ENCODE peak calls at places on chromosomes 1 and 21, in five cellular contexts. H is OCI-LY7, F is H9, J is A549, U is neural progenitor cell. Q is an unnamed sample.

GRCh38 chr1:85952460-85952859 is 204.1 kb downstream of the COL24A1 start:
- DNase-seq in H (no peak), F (no peak), J (no peak), U (no peak), Q (no peak)

GRCh38 chr1:36539526-36539925 is 56.8 kb upstream of the CSF3R start:
- DNase-seq in H (no peak), F (peak; percentile 18), J (no peak), U (no peak), Q (no peak)

GRCh38 chr1:156826596-156826995 is 9.9 kb upstream of the SH2D2A start:
- DNase-seq in H (no peak), F (no peak), J (no peak), U (no peak), Q (no peak)

GRCh38 chr1:77548285-77548684 is 134.2 kb downstream of the ZZZ3 start:
- DNase-seq in H (no peak), F (no peak), J (no peak), U (peak; percentile 11), Q (no peak)

GRCh38 chr1:204493882-204494280 is 724 bp downstream of the PIK3C2B start:
- DNase-seq in H (peak; percentile 69), F (no peak), J (peak; percentile 58), U (peak; percentile 64), Q (peak; percentile 51)

GRCh38 chr1:56852478-56852877 is 2.1 kb upstream of the C8A start:
- DNase-seq in H (no peak), F (no peak), J (no peak), U (no peak), Q (no peak)

GRCh38 chr1:58982259-58982998 is 198.6 kb upstream of the JUN start:
- DNase-seq in H (no peak), F (no peak), J (no peak), U (peak; percentile 22), Q (no peak)

GRCh38 chr1:115138271-115138670 is 49.0 kb upstream of the TSPAN2 start:
- DNase-seq in H (no peak), F (no peak), J (no peak), U (no peak), Q (no peak)

GRCh38 chr1:9805006-9805526 is 18.7 kb downstream of the CLSTN1 start:
- DNase-seq in H (no peak), F (no peak), J (no peak), U (no peak), Q (no peak)

GRCh38 chr1:76928511-76928910 is 61.2 kb downstream of the ST6GALNAC5 start:
- DNase-seq in H (no peak), F (no peak), J (no peak), U (no peak), Q (no peak)

GRCh38 chr1:3907031-3907534 is 7.0 kb upstream of the C1orf174 start:
- DNase-seq in H (peak; percentile 77), F (no peak), J (no peak), U (peak; percentile 39), Q (peak; percentile 34)

GRCh38 chr1:194640322-194640721 is 1453.9 kb upstream of the B3GALT2 start:
- DNase-seq in H (no peak), F (no peak), J (no peak), U (no peak), Q (no peak)

GRCh38 chr1:951364-951763 is 7.7 kb downstream of the NOC2L start:
- DNase-seq in H (no peak), F (peak; percentile 53), J (no peak), U (peak; percentile 58), Q (peak; percentile 75)

GRCh38 chr1:222814536-222815366 is at the start of gene DISP1:
- DNase-seq in H (peak; percentile 83), F (peak; percentile 82), J (peak; percentile 74), U (peak; percentile 91), Q (peak; percentile 88)

GRCh38 chr1:26584022-26584485 is 54.5 kb downstream of the RPS6KA1 start:
- DNase-seq in H (peak; percentile 37), F (peak; percentile 70), J (peak; percentile 15), U (peak; percentile 38), Q (peak; percentile 77)

GRCh38 chr1:17119744-17120482 is 662 bp upstream of the PADI2 start:
- DNase-seq in H (peak; percentile 36), F (peak; percentile 58), J (no peak), U (peak; percentile 39), Q (peak; percentile 78)

GRCh38 chr1:157399984-157400382 is 152.3 kb downstream of the FCRL5 start:
- DNase-seq in H (no peak), F (no peak), J (no peak), U (no peak), Q (no peak)

GRCh38 chr1:224407546-224408293 is 26.9 kb downstream of the WDR26 start:
- DNase-seq in H (no peak), F (no peak), J (no peak), U (no peak), Q (no peak)

GRCh38 chr1:208461680-208462079 is 217.5 kb upstream of the PLXNA2 start:
- DNase-seq in H (no peak), F (no peak), J (peak; percentile 7), U (peak; percentile 33), Q (peak; percentile 68)

GRCh38 chr21:37687001-37687400 is 229.3 kb downstream of the KCNJ6 start:
- DNase-seq in H (no peak), F (no peak), J (no peak), U (no peak), Q (peak; percentile 27)

GRCh38 chr1:150528196-150528595 is 12.6 kb downstream of the FALEC start:
- DNase-seq in H (no peak), F (no peak), J (no peak), U (no peak), Q (no peak)

GRCh38 chr1:150525348-150525747 is 9.8 kb downstream of the FALEC start:
- DNase-seq in H (no peak), F (no peak), J (no peak), U (no peak), Q (no peak)

GRCh38 chr1:150530491-150531159 is 15.1 kb downstream of the FALEC start:
- DNase-seq in H (no peak), F (no peak), J (no peak), U (no peak), Q (no peak)

GRCh38 chr1:150532860-150533259 is 16.3 kb upstream of the ADAMTSL4 start:
- DNase-seq in H (no peak), F (no peak), J (no peak), U (no peak), Q (no peak)

DNA sequence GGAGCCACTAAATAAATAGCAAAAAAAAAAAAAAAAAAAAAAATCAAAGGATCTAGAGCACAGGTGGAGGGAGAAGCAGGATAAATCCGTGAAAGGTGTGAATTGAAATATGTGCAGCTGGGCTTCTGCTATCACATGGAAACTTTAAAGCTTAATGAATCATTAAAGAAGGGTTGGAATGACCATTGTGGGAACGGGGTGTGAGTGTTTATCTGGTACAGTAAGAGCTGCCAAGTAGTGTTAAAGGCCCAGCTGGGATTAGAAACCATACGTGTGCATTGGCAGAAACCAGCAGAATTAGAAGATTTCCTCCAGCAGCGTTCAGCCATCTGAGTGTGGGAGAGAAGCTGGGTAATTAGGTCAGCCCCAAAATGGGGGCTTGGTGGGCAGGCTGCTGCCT is 13.4 kb downstream of the FALEC start:
- DNase-seq in H (no peak), F (no peak), J (no peak), U (no peak), Q (no peak)
- H3K4me2 ChIP-seq in H (no peak overlapping the region), F (no peak overlapping the region), J (no peak overlapping the region), U (no peak overlapping the region), Q (no peak overlapping the region)

GRCh38 chr1:183588827-183589226 is 1.4 kb downstream of the NCF2 start:
- DNase-seq in H (peak; percentile 15), F (no peak), J (no peak), U (no peak), Q (no peak)

GRCh38 chr1:183585038-183585437 is 5.2 kb downstream of the NCF2 start:
- DNase-seq in H (peak; percentile 69), F (no peak), J (no peak), U (no peak), Q (peak; percentile 42)

GRCh38 chr1:183584155-183584554 is 6.1 kb downstream of the NCF2 start:
- DNase-seq in H (peak; percentile 14), F (no peak), J (no peak), U (no peak), Q (no peak)

GRCh38 chr1:183586897-183587296 is 3.4 kb downstream of the NCF2 start:
- DNase-seq in H (no peak), F (no peak), J (no peak), U (no peak), Q (peak; percentile 39)

DNA sequence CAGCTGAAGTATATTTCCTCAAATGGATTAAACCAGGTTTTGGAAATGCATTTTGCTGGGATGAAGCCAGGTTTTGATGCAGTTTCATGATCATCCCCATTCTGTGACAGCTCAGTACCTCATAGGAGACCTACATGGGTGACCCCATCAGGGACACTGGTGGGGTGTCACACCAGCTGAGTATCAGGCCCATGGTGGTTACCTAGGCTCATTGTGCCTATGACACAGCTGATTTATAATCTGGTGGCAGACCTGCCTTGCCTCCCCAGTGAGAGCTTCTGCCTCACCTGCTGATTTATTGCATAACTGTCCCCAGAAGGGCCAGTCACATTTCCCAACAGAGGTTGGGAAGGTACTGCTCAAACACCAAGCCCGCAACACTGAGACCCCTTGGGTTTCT is 3.8 kb downstream of the NCF2 start:
- DNase-seq in H (no peak), F (no peak), J (no peak), U (no peak), Q (no peak)
- H3K4me2 ChIP-seq in H (no peak overlapping the region), F (no peak overlapping the region), J (no peak overlapping the region), U (no peak overlapping the region), Q (no peak overlapping the region)

GRCh38 chr1:237013608-237014007 is 9.4 kb upstream of the MT1HL1 start:
- DNase-seq in H (no peak), F (no peak), J (no peak), U (no peak), Q (no peak)

GRCh38 chr1:237016626-237017025 is 12.4 kb upstream of the MT1HL1 start:
- DNase-seq in H (no peak), F (no peak), J (no peak), U (peak; percentile 35), Q (peak; percentile 72)

GRCh38 chr1:237011432-237011831 is 7.2 kb upstream of the MT1HL1 start:
- DNase-seq in H (no peak), F (no peak), J (no peak), U (no peak), Q (no peak)

GRCh38 chr1:237012789-237013383 is 8.6 kb upstream of the MT1HL1 start:
- DNase-seq in H (no peak), F (no peak), J (peak; percentile 59), U (no peak), Q (no peak)

DNA sequence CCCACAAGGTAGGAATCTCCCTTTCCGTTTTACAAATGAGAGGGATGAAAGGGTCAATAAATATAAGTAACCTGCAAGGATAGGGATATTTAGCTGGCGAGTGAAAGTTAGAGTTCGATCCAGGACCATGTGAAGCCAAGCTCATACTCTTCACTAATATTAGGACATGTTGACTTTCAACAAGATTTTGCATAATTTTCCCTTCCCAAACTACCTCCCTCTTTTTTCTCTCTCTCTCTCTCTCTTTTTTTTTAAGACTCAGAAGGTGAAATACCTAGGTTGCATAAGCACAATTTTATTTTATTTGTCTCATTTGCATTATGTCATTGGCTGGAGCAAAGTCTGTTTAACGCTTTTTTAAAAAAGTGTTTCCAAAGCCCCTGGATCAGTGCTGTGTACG is 8.1 kb upstream of the MT1HL1 start:
- DNase-seq in H (no peak), F (no peak), J (no peak), U (no peak), Q (no peak)
- H3K4me2 ChIP-seq in H (no peak overlapping the region), F (no peak overlapping the region), J (peak overlapping the region; percentile 67), U (no peak overlapping the region), Q (no peak overlapping the region)

DNA sequence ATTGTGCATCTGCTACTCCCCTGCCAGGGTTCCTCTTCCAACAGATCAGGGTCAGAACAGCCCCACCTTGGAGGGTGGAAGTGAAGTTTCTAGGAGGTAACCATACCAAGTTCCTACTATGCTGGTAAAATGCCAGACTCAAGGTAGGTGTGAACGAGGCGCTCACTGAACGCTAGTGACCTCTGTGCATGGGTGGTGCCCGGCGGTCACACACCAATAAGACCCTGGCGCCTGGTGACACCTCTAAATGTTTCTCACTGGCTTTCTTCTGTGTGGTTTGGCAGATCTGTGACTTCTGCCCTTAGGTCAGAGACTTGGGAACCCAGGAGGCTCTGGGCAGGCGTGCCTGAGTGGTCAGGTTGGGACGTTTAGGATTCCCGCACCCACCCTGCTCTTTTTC is 55.9 kb downstream of the TMCO4 start:
- DNase-seq in H (no peak), F (no peak), J (no peak), U (no peak), Q (no peak)
- H3K4me2 ChIP-seq in H (no peak overlapping the region), F (no peak overlapping the region), J (no peak overlapping the region), U (no peak overlapping the region), Q (no peak overlapping the region)

Q was measured in GM23338.